ENCODE peak calls at places on chromosome 17, in six cellular contexts. One of them, this sample, is unnamed.

GRCh38 chr17:8887834-8888703 is 20.6 kb upstream of the PIK3R6 start:
- DNase-seq in A549: peak; percentile 84
- DNase-seq in H1: peak; percentile 87
- DNase-seq in K562: peak; percentile 60
- DNase-seq in endothelial cell of umbilical vein: no peak
- DNase-seq in HepG2: peak; percentile 39
- DNase-seq in this sample: peak; percentile 89

GRCh38 chr17:48095611-48096010 is 5.7 kb downstream of the CBX1 start:
- DNase-seq in K562: no peak
- DNase-seq in H1: no peak
- DNase-seq in HepG2: no peak
- DNase-seq in A549: no peak
- DNase-seq in endothelial cell of umbilical vein: no peak
- DNase-seq in this sample: no peak

GRCh38 chr17:36941265-36942021 is 4.2 kb downstream of the LHX1 start:
- DNase-seq in H1: peak; percentile 74
- DNase-seq in HepG2: no peak
- DNase-seq in A549: no peak
- DNase-seq in endothelial cell of umbilical vein: no peak
- DNase-seq in K562: no peak
- DNase-seq in this sample: peak; percentile 33

GRCh38 chr17:46020023-46020735 is 21.1 kb downstream of the STH start:
- DNase-seq in A549: no peak
- DNase-seq in H1: no peak
- DNase-seq in endothelial cell of umbilical vein: no peak
- DNase-seq in K562: no peak
- DNase-seq in HepG2: no peak
- DNase-seq in this sample: no peak

GRCh38 chr17:44575408-44575807 is 18.1 kb downstream of the FZD2 start:
- DNase-seq in endothelial cell of umbilical vein: no peak
- DNase-seq in H1: no peak
- DNase-seq in HepG2: no peak
- DNase-seq in K562: no peak
- DNase-seq in A549: no peak
- DNase-seq in this sample: no peak

GRCh38 chr17:39810939-39811728 is 53.0 kb downstream of the IKZF3 start:
- DNase-seq in K562: no peak
- DNase-seq in HepG2: no peak
- DNase-seq in A549: no peak
- DNase-seq in H1: no peak
- DNase-seq in endothelial cell of umbilical vein: no peak
- DNase-seq in this sample: no peak

GRCh38 chr17:63523256-63523869 is at the start of gene KCNH6:
- DNase-seq in K562: no peak
- DNase-seq in A549: no peak
- DNase-seq in HepG2: no peak
- DNase-seq in H1: no peak
- DNase-seq in endothelial cell of umbilical vein: no peak
- DNase-seq in this sample: no peak

GRCh38 chr17:20191066-20191465 is 181.9 kb downstream of the SPECC1 start:
- DNase-seq in endothelial cell of umbilical vein: no peak
- DNase-seq in H1: no peak
- DNase-seq in A549: no peak
- DNase-seq in HepG2: no peak
- DNase-seq in K562: no peak
- DNase-seq in this sample: no peak

GRCh38 chr17:39144414-39144813 is 7.0 kb downstream of the PLXDC1 start:
- DNase-seq in HepG2: no peak
- DNase-seq in H1: no peak
- DNase-seq in K562: no peak
- DNase-seq in endothelial cell of umbilical vein: no peak
- DNase-seq in A549: no peak
- DNase-seq in this sample: no peak

GRCh38 chr17:73166731-73167581 is 2.1 kb downstream of the SSTR2 start:
- DNase-seq in K562: no peak
- DNase-seq in H1: no peak
- DNase-seq in A549: no peak
- DNase-seq in HepG2: no peak
- DNase-seq in endothelial cell of umbilical vein: no peak
- DNase-seq in this sample: no peak

GRCh38 chr17:30263552-30264333 is 28.0 kb downstream of the BLMH start:
- DNase-seq in endothelial cell of umbilical vein: peak; percentile 96
- DNase-seq in K562: no peak
- DNase-seq in A549: peak; percentile 9
- DNase-seq in H1: no peak
- DNase-seq in HepG2: no peak
- DNase-seq in this sample: no peak

GRCh38 chr17:77391668-77392375 is 251.1 kb downstream of the SEC14L1 start:
- DNase-seq in HepG2: no peak
- DNase-seq in H1: no peak
- DNase-seq in K562: peak; percentile 15
- DNase-seq in A549: peak; percentile 74
- DNase-seq in endothelial cell of umbilical vein: peak; percentile 57
- DNase-seq in this sample: peak; percentile 51

GRCh38 chr17:76166168-76166567 is 25.1 kb upstream of the FOXJ1 start:
- DNase-seq in endothelial cell of umbilical vein: no peak
- DNase-seq in HepG2: no peak
- DNase-seq in H1: no peak
- DNase-seq in A549: no peak
- DNase-seq in K562: no peak
- DNase-seq in this sample: no peak

GRCh38 chr17:2901582-2901981 is 105.3 kb downstream of the RAP1GAP2 start:
- DNase-seq in endothelial cell of umbilical vein: no peak
- DNase-seq in H1: no peak
- DNase-seq in K562: no peak
- DNase-seq in A549: no peak
- DNase-seq in HepG2: no peak
- DNase-seq in this sample: no peak

GRCh38 chr17:1485748-1486376 is 6.6 kb downstream of the MYO1C start:
- DNase-seq in HepG2: no peak
- DNase-seq in K562: peak; percentile 47
- DNase-seq in H1: peak; percentile 65
- DNase-seq in endothelial cell of umbilical vein: peak; percentile 39
- DNase-seq in A549: peak; percentile 74
- DNase-seq in this sample: peak; percentile 51

GRCh38 chr17:72462814-72463213 is 342.0 kb downstream of the SOX9 start:
- DNase-seq in H1: no peak
- DNase-seq in endothelial cell of umbilical vein: no peak
- DNase-seq in K562: no peak
- DNase-seq in HepG2: no peak
- DNase-seq in A549: peak; percentile 55
- DNase-seq in this sample: no peak

GRCh38 chr17:32426894-32427293 is 17.4 kb upstream of the PSMD11 start:
- DNase-seq in K562: no peak
- DNase-seq in A549: no peak
- DNase-seq in H1: no peak
- DNase-seq in endothelial cell of umbilical vein: no peak
- DNase-seq in HepG2: no peak
- DNase-seq in this sample: no peak

DNA sequence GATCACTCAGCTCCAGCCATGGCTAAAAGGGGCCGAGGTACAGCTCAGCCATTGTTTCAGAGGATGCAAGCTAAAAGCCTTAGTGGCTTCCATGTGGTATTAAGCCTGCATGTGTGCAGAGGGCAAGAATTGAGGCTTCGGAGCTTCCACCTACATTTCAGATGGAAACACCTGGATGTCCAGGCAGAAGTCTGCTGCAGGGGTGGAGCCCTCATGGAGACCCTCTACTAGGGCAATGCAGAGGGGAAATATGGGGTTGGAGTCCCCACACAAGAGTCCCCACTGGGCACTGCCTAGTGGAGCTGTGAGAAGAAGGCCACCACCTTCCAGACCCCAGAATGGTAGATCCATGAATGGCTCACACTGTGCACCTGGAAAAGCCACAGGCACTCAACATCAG is 14.7 kb upstream of the PSMD11 start:
- DNase-seq in endothelial cell of umbilical vein: no peak
- DNase-seq in K562: peak; percentile 5
- DNase-seq in H1: no peak
- DNase-seq in A549: no peak
- DNase-seq in HepG2: no peak
- DNase-seq in this sample: no peak
- TF ChIP-seq JUN in endothelial cell of umbilical vein: no peak
- TF ChIP-seq JUN in K562: no peak
- TF ChIP-seq JUN in H1: no peak
- TF ChIP-seq JUN in A549: no peak
- TF ChIP-seq JUN in HepG2: no peak
- TF ChIP-seq JUN in this sample: no peak

DNA sequence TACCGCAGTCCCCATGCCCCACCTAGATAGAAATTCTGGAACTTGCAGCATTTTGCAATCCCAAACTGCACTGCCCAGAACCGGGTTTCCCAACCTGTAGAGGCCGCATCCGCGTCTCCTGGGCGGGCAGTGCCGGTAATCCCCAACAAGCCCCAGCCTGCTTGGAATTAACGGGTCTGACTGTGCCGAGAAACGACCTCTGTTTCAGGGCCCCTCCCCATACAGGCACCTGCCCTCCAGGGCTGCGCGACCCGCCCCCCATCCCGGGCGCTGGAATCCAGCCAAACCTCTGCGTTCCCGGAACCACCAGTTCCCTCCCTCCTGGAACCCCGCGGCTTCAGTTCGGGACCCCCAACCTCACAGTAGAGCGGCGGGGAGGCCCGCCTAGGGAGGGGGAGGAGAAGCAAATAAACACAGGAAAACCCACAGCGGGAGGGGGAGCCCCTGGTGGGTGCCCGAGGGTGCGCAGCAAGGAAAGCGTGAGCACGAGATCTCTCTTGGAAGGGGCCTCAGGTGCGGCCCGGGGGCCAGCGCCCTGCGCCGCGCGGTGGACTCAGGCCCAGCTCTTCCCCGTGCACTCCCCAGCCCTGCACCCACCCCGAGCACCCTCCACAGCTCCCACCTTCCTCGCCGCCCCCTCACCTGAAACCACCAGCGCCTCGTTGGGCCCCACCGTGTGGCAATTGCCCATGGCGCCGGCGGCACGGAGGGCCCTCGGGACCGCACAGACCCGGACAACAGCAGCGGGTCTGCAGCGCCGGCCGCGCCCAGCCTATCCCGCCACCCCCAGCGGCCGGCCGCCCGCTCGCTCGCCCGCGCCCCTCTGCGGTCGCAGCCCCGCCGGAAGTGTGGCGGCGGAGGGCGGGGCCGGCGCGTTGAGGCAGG is at the start of gene FLOT2:
- DNase-seq in HepG2: peak; percentile 54
- DNase-seq in A549: peak; percentile 36
- DNase-seq in K562: peak; percentile 84
- DNase-seq in H1: peak; percentile 83
- DNase-seq in endothelial cell of umbilical vein: peak; percentile 22
- DNase-seq in this sample: peak; percentile 72
- TF ChIP-seq JUN in HepG2: peak; percentile 22
- TF ChIP-seq JUN in A549: peak; percentile 87
- TF ChIP-seq JUN in K562: peak; percentile 50
- TF ChIP-seq JUN in H1: no peak
- TF ChIP-seq JUN in endothelial cell of umbilical vein: no peak
- TF ChIP-seq JUN in this sample: no peak

GRCh38 chr17:67049025-67049739 is 4.8 kb downstream of the CACNG1 start:
- DNase-seq in K562: no peak
- DNase-seq in H1: no peak
- DNase-seq in endothelial cell of umbilical vein: no peak
- DNase-seq in A549: no peak
- DNase-seq in HepG2: no peak
- DNase-seq in this sample: no peak

GRCh38 chr17:67051155-67051538 is 6.8 kb downstream of the CACNG1 start:
- DNase-seq in HepG2: no peak
- DNase-seq in K562: no peak
- DNase-seq in endothelial cell of umbilical vein: no peak
- DNase-seq in H1: no peak
- DNase-seq in A549: no peak
- DNase-seq in this sample: no peak

GRCh38 chr17:67051837-67052236 is 7.5 kb downstream of the CACNG1 start:
- DNase-seq in K562: no peak
- DNase-seq in HepG2: no peak
- DNase-seq in endothelial cell of umbilical vein: no peak
- DNase-seq in A549: no peak
- DNase-seq in H1: no peak
- DNase-seq in this sample: no peak

GRCh38 chr17:67050066-67050465 is 5.7 kb downstream of the CACNG1 start:
- DNase-seq in K562: no peak
- DNase-seq in endothelial cell of umbilical vein: no peak
- DNase-seq in H1: no peak
- DNase-seq in A549: no peak
- DNase-seq in HepG2: no peak
- DNase-seq in this sample: no peak

GRCh38 chr17:67050476-67051154 is 6.3 kb downstream of the CACNG1 start:
- DNase-seq in HepG2: no peak
- DNase-seq in H1: no peak
- DNase-seq in K562: no peak
- DNase-seq in endothelial cell of umbilical vein: no peak
- DNase-seq in A549: no peak
- DNase-seq in this sample: no peak
- TF ChIP-seq JUN in HepG2: no peak
- TF ChIP-seq JUN in H1: no peak
- TF ChIP-seq JUN in K562: no peak
- TF ChIP-seq JUN in endothelial cell of umbilical vein: no peak
- TF ChIP-seq JUN in A549: no peak
- TF ChIP-seq JUN in this sample: no peak

GRCh38 chr17:67245073-67245693 is at the start of gene HELZ:
- DNase-seq in HepG2: peak; percentile 92
- DNase-seq in A549: peak; percentile 88
- DNase-seq in H1: peak; percentile 87
- DNase-seq in K562: peak; percentile 90
- DNase-seq in endothelial cell of umbilical vein: peak; percentile 85
- DNase-seq in this sample: peak; percentile 63

GRCh38 chr17:67246648-67247415 is 1.8 kb upstream of the HELZ start:
- DNase-seq in H1: peak; percentile 63
- DNase-seq in HepG2: peak; percentile 97
- DNase-seq in A549: peak; percentile 77
- DNase-seq in K562: peak; percentile 69
- DNase-seq in endothelial cell of umbilical vein: peak; percentile 28
- DNase-seq in this sample: peak; percentile 50

GRCh38 chr17:67246398-67246647 is 1.3 kb upstream of the HELZ start:
- DNase-seq in A549: no peak
- DNase-seq in endothelial cell of umbilical vein: peak; percentile 17
- DNase-seq in K562: no peak
- DNase-seq in H1: no peak
- DNase-seq in HepG2: no peak
- DNase-seq in this sample: no peak

GRCh38 chr17:67244621-67245072 is 349 bp downstream of the HELZ start:
- DNase-seq in HepG2: no peak
- DNase-seq in H1: no peak
- DNase-seq in A549: no peak
- DNase-seq in K562: peak; percentile 43
- DNase-seq in endothelial cell of umbilical vein: no peak
- DNase-seq in this sample: peak; percentile 23

DNA sequence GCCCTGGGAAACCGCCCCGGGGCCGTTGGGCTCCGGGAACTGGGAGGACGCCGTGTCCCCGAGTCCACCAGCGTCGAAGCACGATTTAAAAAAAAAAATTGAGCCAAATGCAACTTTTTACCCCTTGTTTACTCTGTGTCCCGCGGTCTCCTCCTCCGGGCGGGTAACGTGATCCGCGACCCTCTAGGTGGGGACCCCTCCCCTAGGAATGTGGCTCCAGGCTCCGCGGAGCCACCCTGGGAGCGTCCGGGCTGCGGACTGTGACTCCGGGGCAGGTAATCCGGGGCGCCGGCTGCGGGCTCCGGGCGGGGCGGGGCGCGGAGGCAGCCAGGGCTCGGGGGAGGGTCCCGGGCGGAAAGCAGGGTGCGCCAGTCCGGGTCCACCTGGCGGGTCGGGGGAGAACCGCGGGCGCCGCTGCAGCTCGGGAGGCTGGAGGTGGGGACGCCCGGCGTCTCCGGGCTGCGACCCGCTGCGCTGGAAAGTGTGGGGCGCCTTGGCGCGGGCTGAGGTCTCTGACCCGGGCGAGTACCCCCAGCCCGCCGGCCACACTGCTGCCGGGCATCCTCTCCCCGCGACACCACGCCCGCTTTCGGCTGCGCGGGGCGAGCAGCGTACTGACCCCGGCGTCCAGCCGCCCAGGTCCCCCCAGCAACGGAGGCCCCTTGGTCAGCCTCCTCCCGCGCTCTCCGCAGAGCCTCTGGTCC is 850 bp upstream of the HELZ start:
- DNase-seq in K562: peak; percentile 51
- DNase-seq in endothelial cell of umbilical vein: peak; percentile 12
- DNase-seq in HepG2: peak; percentile 81
- DNase-seq in H1: no peak
- DNase-seq in A549: peak; percentile 17
- DNase-seq in this sample: peak; percentile 86
- TF ChIP-seq JUN in K562: no peak
- TF ChIP-seq JUN in endothelial cell of umbilical vein: no peak
- TF ChIP-seq JUN in HepG2: no peak
- TF ChIP-seq JUN in H1: no peak
- TF ChIP-seq JUN in A549: no peak
- TF ChIP-seq JUN in this sample: no peak